ENCODE peak calls at places on chromosome 1, in six cellular contexts. M is AG04449, K is COR-L47, Z is Right ventricle myocardium superior, Q is foreskin fibroblast, I is dorsolateral prefrontal cortex. U is an unnamed sample.

GRCh38 chr1:222620566-222620965 is 2.7 kb downstream of the MIA3 start:
- DNase-seq in M (no peak), K (no peak), Z (no peak), Q (no peak), I (no peak), U (no peak)

GRCh38 chr1:21573971-21574458 is 64.8 kb downstream of the ALPL start:
- DNase-seq in M (no peak), K (peak), Z (peak), Q (peak), I (no peak), U (peak)

GRCh38 chr1:221239911-221240310 is 360.7 kb downstream of the HLX start:
- DNase-seq in M (no peak), K (no peak), Z (no peak), Q (peak), I (no peak), U (no peak)

GRCh38 chr1:15974855-15975254 is 1.0 kb downstream of the ZBTB17 start:
- DNase-seq in M (no peak), K (no peak), Z (no peak), Q (no peak), I (no peak), U (no peak)

GRCh38 chr1:60034999-60035398 is 38.6 kb downstream of the C1orf87 start:
- DNase-seq in M (no peak), K (no peak), Z (no peak), Q (no peak), I (no peak), U (no peak)

GRCh38 chr1:248696261-248696660 is 6.3 kb downstream of the OR14I1 start:
- DNase-seq in M (no peak), K (peak), Z (no peak), Q (no peak), I (no peak), U (no peak)

GRCh38 chr1:225469051-225469450 is 41.2 kb upstream of the LBR start:
- DNase-seq in M (no peak), K (no peak), Z (peak), Q (no peak), I (no peak), U (no peak)

GRCh38 chr1:160245420-160245819 is 16.9 kb downstream of the DCAF8 start:
- DNase-seq in M (no peak), K (no peak), Z (no peak), Q (no peak), I (no peak), U (no peak)

GRCh38 chr1:234875953-234876814 is 252.5 kb downstream of the TOMM20 start:
- DNase-seq in M (no peak), K (no peak), Z (no peak), Q (peak), I (no peak), U (no peak)

GRCh38 chr1:210332719-210333398 is 4.2 kb downstream of the HHAT start:
- DNase-seq in M (no peak), K (no peak), Z (no peak), Q (peak), I (no peak), U (no peak)

GRCh38 chr1:203406446-203407045 is 55.6 kb upstream of the FMOD start:
- DNase-seq in M (no peak), K (no peak), Z (peak), Q (peak), I (no peak), U (peak)

GRCh38 chr1:223704921-223705878 is 7.1 kb upstream of the CAPN2 start:
- DNase-seq in M (no peak), K (no peak), Z (no peak), Q (no peak), I (no peak), U (no peak)

GRCh38 chr1:56416385-56416972 is 162.9 kb downstream of the PLPP3 start:
- DNase-seq in M (no peak), K (no peak), Z (no peak), Q (no peak), I (no peak), U (no peak)

GRCh38 chr1:231499148-231499763 is 29.2 kb upstream of the TSNAX start:
- DNase-seq in M (no peak), K (no peak), Z (no peak), Q (no peak), I (no peak), U (no peak)

GRCh38 chr1:158037876-158038359 is 44.5 kb downstream of the KIRREL1 start:
- DNase-seq in M (no peak), K (peak), Z (peak), Q (peak), I (no peak), U (peak)

GRCh38 chr1:114428083-114428754 is 82.8 kb downstream of the TRIM33 start:
- DNase-seq in M (no peak), K (no peak), Z (no peak), Q (peak), I (no peak), U (peak)

GRCh38 chr1:210232524-210233215 is at the start of gene SERTAD4:
- DNase-seq in M (no peak), K (peak), Z (peak), Q (peak), I (peak), U (peak)

GRCh38 chr1:159829822-159830455 is 3.3 kb downstream of the SLAMF8 start:
- DNase-seq in M (no peak), K (no peak), Z (peak), Q (peak), I (no peak), U (peak)

GRCh38 chr1:28835237-28835650 is 23.3 kb downstream of the OPRD1 start:
- DNase-seq in M (no peak), K (peak), Z (no peak), Q (no peak), I (no peak), U (no peak)

GRCh38 chr1:236051107-236051885 is 13.6 kb downstream of the NID1 start:
- DNase-seq in M (no peak), K (no peak), Z (no peak), Q (peak), I (no peak), U (peak)

GRCh38 chr1:209199822-209200221 is 383.7 kb upstream of the CAMK1G start:
- DNase-seq in M (no peak), K (no peak), Z (no peak), Q (no peak), I (no peak), U (no peak)

GRCh38 chr1:154845879-154846278 is 24.2 kb downstream of the KCNN3 start:
- DNase-seq in M (no peak), K (no peak), Z (no peak), Q (no peak), I (no peak), U (no peak)

GRCh38 chr1:57599233-57599994 is 175.6 kb upstream of the DAB1 start:
- DNase-seq in M (peak), K (no peak), Z (no peak), Q (no peak), I (no peak), U (peak)

GRCh38 chr1:203625623-203626189 is 926 bp upstream of the ATP2B4 start:
- DNase-seq in M (no peak), K (no peak), Z (no peak), Q (peak), I (no peak), U (no peak)

GRCh38 chr1:172845371-172845770 is 186.5 kb downstream of the FASLG start:
- DNase-seq in M (no peak), K (no peak), Z (peak), Q (peak), I (no peak), U (no peak)